ENCODE peak calls at places on chromosomes 5 and 9, in six cellular contexts. S is HepG2, T is WTC11, L is GM12878, W is K562, C is H1. E is an unnamed sample.

GRCh38 chr5:149633671-149634350 is 52.5 kb downstream of the ARHGEF37 start:
- DNase-seq in S (no peak), T (no peak), L (no peak), W (peak), C (no peak), E (no peak)

GRCh38 chr5:131607903-131608540 is 27.0 kb downstream of the RAPGEF6 start:
- DNase-seq in S (no peak), T (no peak), L (no peak), W (no peak), C (no peak), E (no peak)

GRCh38 chr5:14556015-14556414 is 25.6 kb upstream of the OTULINL start:
- DNase-seq in S (no peak), T (no peak), L (no peak), W (no peak), C (no peak), E (no peak)

GRCh38 chr5:91058575-91058974 is 324.5 kb downstream of the ARRDC3 start:
- DNase-seq in S (no peak), T (no peak), L (no peak), W (no peak), C (no peak), E (no peak)

GRCh38 chr9:78004478-78005229 is 27.0 kb downstream of the GNAQ start:
- DNase-seq in S (peak), T (no peak), L (no peak), W (peak), C (no peak), E (peak)

GRCh38 chr9:79742145-79742820 is 170.5 kb downstream of the TLE4 start:
- DNase-seq in S (no peak), T (no peak), L (no peak), W (no peak), C (no peak), E (no peak)

GRCh38 chr5:33891731-33892418 is at the start of gene ADAMTS12:
- DNase-seq in S (no peak), T (peak), L (no peak), W (no peak), C (no peak), E (no peak)

GRCh38 chr9:127049581-127049980 is 72.9 kb downstream of the ANGPTL2 start:
- DNase-seq in S (no peak), T (no peak), L (no peak), W (no peak), C (no peak), E (no peak)

GRCh38 chr5:14406554-14406849 is 175.1 kb upstream of the OTULINL start:
- DNase-seq in S (no peak), T (no peak), L (no peak), W (peak), C (no peak), E (no peak)

GRCh38 chr5:94691947-94692346 is 73.5 kb downstream of the SLF1 start:
- DNase-seq in S (peak), T (no peak), L (no peak), W (no peak), C (no peak), E (no peak)

GRCh38 chr5:114223866-114224265 is 138.0 kb upstream of the KCNN2 start:
- DNase-seq in S (peak), T (no peak), L (no peak), W (peak), C (no peak), E (peak)

GRCh38 chr9:136578915-136579637 is 33.2 kb upstream of the NOTCH1 start:
- DNase-seq in S (no peak), T (no peak), L (no peak), W (peak), C (no peak), E (peak)

GRCh38 chr9:37540634-37541033 is 35.5 kb downstream of the FBXO10 start:
- DNase-seq in S (no peak), T (no peak), L (no peak), W (no peak), C (no peak), E (no peak)

GRCh38 chr9:123327697-123328100 is 28.3 kb upstream of the CRB2 start:
- DNase-seq in S (no peak), T (no peak), L (no peak), W (no peak), C (no peak), E (no peak)

GRCh38 chr5:1463326-1464095 is 18.3 kb upstream of the SLC6A3 start:
- DNase-seq in S (no peak), T (no peak), L (no peak), W (no peak), C (no peak), E (no peak)

GRCh38 chr9:91723420-91724067 is 226.5 kb downstream of the ROR2 start:
- DNase-seq in S (no peak), T (no peak), L (no peak), W (no peak), C (no peak), E (no peak)

GRCh38 chr9:127524373-127524772 is 73.1 kb downstream of the LRSAM1 start:
- DNase-seq in S (no peak), T (no peak), L (no peak), W (no peak), C (no peak), E (no peak)

GRCh38 chr5:162990063-162990462 is 447.3 kb upstream of the CCNG1 start:
- DNase-seq in S (no peak), T (no peak), L (no peak), W (no peak), C (no peak), E (no peak)

GRCh38 chr9:72478993-72479392 is 42.4 kb upstream of the TMC1 start:
- DNase-seq in S (no peak), T (no peak), L (no peak), W (no peak), C (no peak), E (no peak)

GRCh38 chr5:36418172-36418979 is 116.7 kb upstream of the RANBP3L start:
- DNase-seq in S (peak), T (no peak), L (no peak), W (no peak), C (no peak), E (no peak)

GRCh38 chr5:170265527-170265926 is 32.0 kb downstream of the LCP2 start:
- DNase-seq in S (no peak), T (no peak), L (no peak), W (peak), C (no peak), E (no peak)
- TF ChIP-seq ATF3 in S (no peak), T (no peak), L (no peak), W (no peak), C (no peak), E (no peak)

GRCh38 chr9:95876595-95876994 is 1.1 kb downstream of the ERCC6L2 start:
- DNase-seq in S (peak), T (no peak), L (no peak), W (peak), C (no peak), E (no peak)

GRCh38 chr9:95876138-95876444 is 600 bp downstream of the ERCC6L2 start:
- DNase-seq in S (no peak), T (no peak), L (no peak), W (no peak), C (no peak), E (no peak)

GRCh38 chr9:95880011-95880690 is 4.7 kb downstream of the ERCC6L2 start:
- DNase-seq in S (no peak), T (no peak), L (no peak), W (no peak), C (no peak), E (no peak)

GRCh38 chr9:95877984-95878383 is 2.5 kb downstream of the ERCC6L2 start:
- DNase-seq in S (no peak), T (no peak), L (no peak), W (no peak), C (no peak), E (no peak)

DNA sequence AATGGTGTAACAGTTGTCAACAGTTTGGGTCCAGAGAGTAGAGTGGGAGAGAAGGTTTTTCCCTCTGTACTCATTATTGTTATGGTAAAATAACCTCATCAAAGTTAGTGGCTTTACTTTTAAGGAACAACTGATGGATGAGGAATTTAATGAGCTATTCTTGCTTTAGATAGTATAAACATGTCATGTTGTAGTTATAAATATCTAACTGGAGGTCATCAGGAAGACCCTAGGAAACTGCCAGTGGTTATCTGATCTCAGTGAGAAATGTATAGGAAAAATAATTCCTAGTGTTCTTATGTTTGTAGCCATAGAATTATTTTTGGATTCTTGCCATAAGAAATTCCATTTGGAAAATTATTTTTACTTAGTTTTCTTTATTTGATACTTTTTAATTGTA is 4.1 kb downstream of the ERCC6L2 start:
- DNase-seq in S (no peak), T (no peak), L (no peak), W (no peak), C (no peak), E (no peak)
- TF ChIP-seq ATF3 in S (no peak), T (no peak), L (no peak), W (no peak), C (no peak), E (no peak)

GRCh38 chr9:130905902-130906726 is 9.5 kb upstream of the QRFP start:
- DNase-seq in S (peak), T (no peak), L (no peak), W (no peak), C (no peak), E (no peak)

GRCh38 chr9:130908129-130908877 is 11.7 kb upstream of the QRFP start:
- DNase-seq in S (peak), T (no peak), L (no peak), W (no peak), C (no peak), E (no peak)

GRCh38 chr9:130908878-130909356 is 12.3 kb upstream of the QRFP start:
- DNase-seq in S (no peak), T (no peak), L (no peak), W (no peak), C (no peak), E (no peak)

GRCh38 chr9:130905125-130905901 is 8.7 kb upstream of the QRFP start:
- DNase-seq in S (no peak), T (no peak), L (no peak), W (no peak), C (no peak), E (no peak)

GRCh38 chr9:130906727-130907416 is 10.3 kb upstream of the QRFP start:
- DNase-seq in S (no peak), T (no peak), L (no peak), W (no peak), C (no peak), E (no peak)
- TF ChIP-seq ATF3 in S (no peak), T (no peak), L (no peak), W (no peak), C (no peak), E (no peak)

GRCh38 chr9:104745852-104746251 is 1.6 kb upstream of the NIPSNAP3A start:
- DNase-seq in S (no peak), T (no peak), L (no peak), W (peak), C (no peak), E (no peak)

GRCh38 chr9:104743377-104743985 is 4.0 kb upstream of the NIPSNAP3A start:
- DNase-seq in S (peak), T (no peak), L (peak), W (peak), C (no peak), E (peak)

GRCh38 chr9:104746285-104746684 is 1.2 kb upstream of the NIPSNAP3A start:
- DNase-seq in S (no peak), T (no peak), L (no peak), W (no peak), C (no peak), E (no peak)

GRCh38 chr9:104738452-104738851 is 9.0 kb upstream of the NIPSNAP3A start:
- DNase-seq in S (no peak), T (no peak), L (no peak), W (peak), C (no peak), E (no peak)

DNA sequence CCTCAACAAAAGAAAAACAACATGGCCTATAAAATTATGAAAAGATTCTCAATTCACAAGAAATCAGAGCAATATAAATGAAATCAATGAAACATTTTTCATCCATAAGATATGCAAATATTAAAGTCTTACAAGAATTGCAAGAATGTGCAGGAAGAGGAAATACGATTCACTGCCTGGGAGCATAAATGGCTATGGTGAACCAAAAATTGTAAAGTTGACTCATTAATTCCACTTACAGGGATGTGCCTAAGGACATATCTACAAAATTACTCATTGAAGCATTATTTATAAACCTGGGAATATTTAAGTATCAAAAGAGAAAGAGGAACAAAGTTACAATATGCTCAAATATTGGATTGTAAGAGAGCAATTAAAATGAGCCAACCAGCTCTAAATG is 6.9 kb upstream of the NIPSNAP3A start:
- DNase-seq in S (no peak), T (no peak), L (no peak), W (no peak), C (no peak), E (no peak)
- TF ChIP-seq ATF3 in S (no peak), T (no peak), L (no peak), W (no peak), C (no peak), E (no peak)

GRCh38 chr5:107515521-107515920 is 155.2 kb downstream of the EFNA5 start:
- DNase-seq in S (no peak), T (no peak), L (no peak), W (no peak), C (no peak), E (no peak)

GRCh38 chr5:107519900-107520354 is 150.8 kb downstream of the EFNA5 start:
- DNase-seq in S (no peak), T (no peak), L (peak), W (no peak), C (no peak), E (no peak)

GRCh38 chr5:107517185-107517868 is 153.4 kb downstream of the EFNA5 start:
- DNase-seq in S (no peak), T (no peak), L (no peak), W (no peak), C (no peak), E (no peak)

GRCh38 chr5:107516452-107517184 is 154.1 kb downstream of the EFNA5 start:
- DNase-seq in S (no peak), T (no peak), L (no peak), W (no peak), C (no peak), E (no peak)

GRCh38 chr5:107518219-107519015 is 152.3 kb downstream of the EFNA5 start:
- DNase-seq in S (no peak), T (no peak), L (no peak), W (no peak), C (no peak), E (no peak)
- TF ChIP-seq ATF3 in S (no peak), T (no peak), L (no peak), W (no peak), C (no peak), E (no peak)

GRCh38 chr9:121640076-121640475 is 11.4 kb upstream of the DAB2IP start:
- DNase-seq in S (peak), T (peak), L (no peak), W (peak), C (no peak), E (no peak)
- TF ChIP-seq ATF3 in S (no peak), T (no peak), L (no peak), W (no peak), C (no peak), E (no peak)

DNA sequence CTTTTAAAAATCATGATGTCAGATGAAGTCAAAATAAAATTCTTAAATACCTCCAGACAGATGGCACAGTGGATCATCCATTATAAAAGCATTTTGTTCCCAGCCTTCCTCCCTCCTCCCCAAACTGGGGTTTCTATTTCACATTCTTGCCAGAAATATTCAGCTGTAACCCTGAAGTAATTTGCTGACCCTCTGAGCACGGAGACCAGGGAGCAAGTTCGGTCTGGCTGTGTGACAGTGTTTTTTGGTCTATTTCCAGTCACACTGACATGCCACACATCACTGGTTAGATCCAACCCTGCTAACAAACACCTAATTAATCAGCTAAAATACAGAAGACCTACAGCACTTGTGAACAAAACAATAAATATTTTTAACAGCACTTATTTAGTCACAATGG is 126.2 kb upstream of the DMRT1 start:
- DNase-seq in S (no peak), T (no peak), L (no peak), W (no peak), C (no peak), E (no peak)
- TF ChIP-seq ATF3 in S (no peak), T (no peak), L (no peak), W (no peak), C (no peak), E (no peak)

GRCh38 chr5:86909896-86910295 is 292.2 kb downstream of the COX7C start:
- DNase-seq in S (no peak), T (no peak), L (no peak), W (no peak), C (no peak), E (no peak)
- TF ChIP-seq ATF3 in S (no peak), T (no peak), L (no peak), W (no peak), C (no peak), E (no peak)